ENCODE peak calls at places on chromosome 7, in seven cellular contexts. One of them, this sample, is unnamed.
A peak's percentile ranks its signal among the peaks of the same experiment; 100 is the strongest.

GRCh38 chr7:47149208-47149864 is 432.6 kb downstream of the TNS3 start:
- DNase-seq in fibroblast of the aortic adventitia: no peak
- DNase-seq in choroid plexus epithelial cell: no peak
- DNase-seq in psoas muscle: no peak
- DNase-seq in left ventricle myocardium inferior: no peak
- DNase-seq in prostate gland: no peak
- DNase-seq in HL-60: no peak
- DNase-seq in this sample: no peak

GRCh38 chr7:31633894-31634494 is 53.0 kb upstream of the PPP1R17 start:
- DNase-seq in fibroblast of the aortic adventitia: peak; percentile 62
- DNase-seq in choroid plexus epithelial cell: peak; percentile 59
- DNase-seq in psoas muscle: no peak
- DNase-seq in left ventricle myocardium inferior: no peak
- DNase-seq in prostate gland: peak; percentile 55
- DNase-seq in HL-60: no peak
- DNase-seq in this sample: peak; percentile 44

GRCh38 chr7:159031135-159031701 is 113.4 kb downstream of the VIPR2 start:
- DNase-seq in fibroblast of the aortic adventitia: no peak
- DNase-seq in choroid plexus epithelial cell: no peak
- DNase-seq in psoas muscle: peak; percentile 78
- DNase-seq in left ventricle myocardium inferior: peak; percentile 78
- DNase-seq in prostate gland: peak; percentile 3
- DNase-seq in HL-60: no peak
- DNase-seq in this sample: no peak

GRCh38 chr7:158442260-158442659 is 145.4 kb downstream of the PTPRN2 start:
- DNase-seq in fibroblast of the aortic adventitia: no peak
- DNase-seq in choroid plexus epithelial cell: peak; percentile 31
- DNase-seq in psoas muscle: no peak
- DNase-seq in left ventricle myocardium inferior: no peak
- DNase-seq in prostate gland: no peak
- DNase-seq in HL-60: no peak
- DNase-seq in this sample: no peak

GRCh38 chr7:90604383-90604782 is 8.3 kb downstream of the CDK14 start:
- DNase-seq in fibroblast of the aortic adventitia: no peak
- DNase-seq in choroid plexus epithelial cell: no peak
- DNase-seq in psoas muscle: no peak
- DNase-seq in left ventricle myocardium inferior: no peak
- DNase-seq in prostate gland: no peak
- DNase-seq in HL-60: no peak
- DNase-seq in this sample: no peak

GRCh38 chr7:157684596-157685429 is 348.0 kb downstream of the DNAJB6 start:
- DNase-seq in fibroblast of the aortic adventitia: no peak
- DNase-seq in choroid plexus epithelial cell: no peak
- DNase-seq in psoas muscle: no peak
- DNase-seq in left ventricle myocardium inferior: no peak
- DNase-seq in prostate gland: no peak
- DNase-seq in HL-60: no peak
- DNase-seq in this sample: no peak

GRCh38 chr7:92595281-92595680 is 5.1 kb upstream of the FAM133B start:
- DNase-seq in fibroblast of the aortic adventitia: no peak
- DNase-seq in choroid plexus epithelial cell: no peak
- DNase-seq in psoas muscle: no peak
- DNase-seq in left ventricle myocardium inferior: no peak
- DNase-seq in prostate gland: no peak
- DNase-seq in HL-60: no peak
- DNase-seq in this sample: peak; percentile 78

GRCh38 chr7:69962077-69962855 is 364.0 kb downstream of the AUTS2 start:
- DNase-seq in fibroblast of the aortic adventitia: no peak
- DNase-seq in choroid plexus epithelial cell: no peak
- DNase-seq in psoas muscle: peak; percentile 59
- DNase-seq in left ventricle myocardium inferior: peak; percentile 61
- DNase-seq in prostate gland: peak; percentile 7
- DNase-seq in HL-60: no peak
- DNase-seq in this sample: no peak

DNA sequence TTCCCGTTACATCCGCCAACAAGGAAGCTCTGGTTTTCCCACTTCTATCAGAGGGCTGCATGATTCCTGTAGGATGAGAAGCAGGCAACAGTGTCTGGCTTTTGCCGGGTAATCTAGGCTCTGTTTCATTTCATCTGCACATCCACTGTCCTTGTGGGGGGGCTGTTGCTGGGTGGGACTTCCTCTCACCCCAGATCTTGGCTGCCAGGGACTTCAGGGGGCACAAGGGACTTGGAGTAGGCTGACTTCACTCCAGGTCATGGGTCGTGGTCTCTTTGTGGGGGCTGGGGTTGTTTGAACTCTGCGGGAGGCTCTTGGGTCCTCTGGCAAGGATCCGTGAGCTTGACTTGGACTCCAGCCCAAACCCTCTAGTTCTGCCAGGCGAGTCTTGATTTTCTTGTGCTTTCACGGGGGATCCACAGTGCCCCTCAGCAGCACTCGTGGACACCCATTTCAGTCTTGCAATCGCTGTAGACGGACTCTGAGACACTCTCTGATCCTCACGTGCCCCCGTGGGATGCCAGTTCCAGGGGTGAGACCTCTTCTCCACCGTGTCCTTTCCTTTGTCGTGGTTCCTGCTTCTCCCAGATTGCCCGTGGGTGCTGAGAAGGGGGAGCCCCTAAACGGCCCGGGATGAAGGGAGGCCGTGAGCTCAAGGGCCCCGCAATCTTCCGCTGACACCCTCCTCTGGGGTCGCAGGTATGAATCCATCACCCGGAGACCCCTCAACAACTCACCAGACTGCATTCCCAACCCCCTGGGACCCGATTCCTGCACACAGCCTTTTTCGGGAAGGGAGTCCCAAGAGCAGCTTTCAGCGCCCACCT is 21.4 kb upstream of the ZNF273 start:
- DNase-seq in fibroblast of the aortic adventitia: no peak
- DNase-seq in choroid plexus epithelial cell: no peak
- DNase-seq in psoas muscle: no peak
- DNase-seq in left ventricle myocardium inferior: no peak
- DNase-seq in prostate gland: no peak
- DNase-seq in HL-60: no peak
- DNase-seq in this sample: no peak
- H3K4me3 ChIP-seq in fibroblast of the aortic adventitia: no peak overlapping the region
- H3K4me3 ChIP-seq in choroid plexus epithelial cell: no peak overlapping the region
- H3K4me3 ChIP-seq in psoas muscle: peak overlapping the region; percentile 77
- H3K4me3 ChIP-seq in left ventricle myocardium inferior: peak overlapping the region; percentile 71
- H3K4me3 ChIP-seq in prostate gland: peak overlapping the region; percentile 41
- H3K4me3 ChIP-seq in HL-60: no peak overlapping the region
- H3K4me3 ChIP-seq in this sample: no peak overlapping the region

DNA sequence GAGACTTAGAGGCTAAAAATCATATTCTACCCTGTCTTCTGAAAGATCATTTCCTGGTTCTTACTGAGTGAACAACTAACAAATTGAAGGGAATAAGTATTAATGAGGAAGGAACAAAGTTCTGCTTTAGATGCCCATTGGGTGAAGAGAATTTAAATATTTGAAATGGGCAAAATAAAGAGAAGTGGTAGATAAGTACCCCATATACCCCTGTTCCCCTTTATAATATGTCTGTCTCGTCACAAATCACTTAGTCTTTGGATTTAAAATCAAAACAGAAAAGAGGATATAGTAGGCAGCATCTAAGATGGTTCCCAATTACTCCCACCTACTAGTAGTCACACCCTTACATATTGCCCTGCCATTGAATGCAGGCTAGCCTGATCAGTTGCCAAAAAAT is 13.3 kb downstream of the TES start:
- DNase-seq in fibroblast of the aortic adventitia: no peak
- DNase-seq in choroid plexus epithelial cell: no peak
- DNase-seq in psoas muscle: no peak
- DNase-seq in left ventricle myocardium inferior: no peak
- DNase-seq in prostate gland: no peak
- DNase-seq in HL-60: no peak
- DNase-seq in this sample: no peak
- H3K4me3 ChIP-seq in fibroblast of the aortic adventitia: no peak overlapping the region
- H3K4me3 ChIP-seq in choroid plexus epithelial cell: no peak overlapping the region
- H3K4me3 ChIP-seq in psoas muscle: no peak overlapping the region
- H3K4me3 ChIP-seq in left ventricle myocardium inferior: no peak overlapping the region
- H3K4me3 ChIP-seq in prostate gland: no peak overlapping the region
- H3K4me3 ChIP-seq in HL-60: no peak overlapping the region
- H3K4me3 ChIP-seq in this sample: no peak overlapping the region

DNA sequence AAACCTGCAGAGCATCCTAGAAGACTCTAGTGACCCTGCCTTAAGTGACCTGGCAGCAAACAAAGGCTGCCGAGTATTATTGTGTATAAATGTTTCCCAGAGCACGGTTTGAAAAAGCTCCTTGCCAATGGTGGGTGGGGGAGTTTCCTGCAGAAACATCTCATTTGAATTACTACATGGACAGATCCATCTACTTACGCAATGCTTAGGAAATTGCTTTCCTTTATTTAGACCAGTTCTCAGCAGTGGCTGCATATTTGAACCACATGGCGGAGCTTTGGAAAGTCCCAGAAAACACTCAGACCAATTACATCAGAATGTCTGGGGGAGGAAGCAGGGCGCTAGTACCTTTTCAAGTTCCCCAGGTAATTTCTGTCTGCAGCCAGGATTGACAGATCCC is 560.9 kb downstream of the SDK1 start:
- DNase-seq in fibroblast of the aortic adventitia: peak; percentile 41
- DNase-seq in choroid plexus epithelial cell: peak; percentile 78
- DNase-seq in psoas muscle: no peak
- DNase-seq in left ventricle myocardium inferior: no peak
- DNase-seq in prostate gland: no peak
- DNase-seq in HL-60: no peak
- DNase-seq in this sample: peak; percentile 12
- H3K4me3 ChIP-seq in fibroblast of the aortic adventitia: no peak overlapping the region
- H3K4me3 ChIP-seq in choroid plexus epithelial cell: no peak overlapping the region
- H3K4me3 ChIP-seq in psoas muscle: no peak overlapping the region
- H3K4me3 ChIP-seq in left ventricle myocardium inferior: no peak overlapping the region
- H3K4me3 ChIP-seq in prostate gland: no peak overlapping the region
- H3K4me3 ChIP-seq in HL-60: no peak overlapping the region
- H3K4me3 ChIP-seq in this sample: no peak overlapping the region

DNA sequence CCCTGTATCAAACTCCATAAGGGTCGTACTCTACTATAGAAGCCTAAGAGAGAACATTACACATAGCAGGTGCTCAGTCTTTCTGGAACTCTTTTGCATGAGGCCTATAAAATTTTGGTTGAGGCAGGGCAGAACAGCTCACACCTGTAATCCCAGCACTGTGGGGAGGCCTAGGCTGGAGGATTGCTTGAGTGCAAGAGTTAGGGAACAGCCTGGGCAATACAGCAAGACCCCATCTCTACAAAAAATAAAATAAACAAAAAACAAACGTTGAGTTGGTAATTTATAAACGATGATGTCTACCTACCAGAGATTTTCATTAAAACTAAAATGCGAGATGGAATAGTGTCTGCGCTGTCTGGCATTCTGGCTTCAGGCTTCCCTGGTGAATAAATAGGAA is 876 bp downstream of the PON2 start:
- DNase-seq in fibroblast of the aortic adventitia: no peak
- DNase-seq in choroid plexus epithelial cell: no peak
- DNase-seq in psoas muscle: no peak
- DNase-seq in left ventricle myocardium inferior: no peak
- DNase-seq in prostate gland: no peak
- DNase-seq in HL-60: no peak
- DNase-seq in this sample: no peak
- H3K4me3 ChIP-seq in fibroblast of the aortic adventitia: peak overlapping the region; percentile 78
- H3K4me3 ChIP-seq in choroid plexus epithelial cell: peak overlapping the region; percentile 79
- H3K4me3 ChIP-seq in psoas muscle: peak overlapping the region; percentile 85
- H3K4me3 ChIP-seq in left ventricle myocardium inferior: peak overlapping the region; percentile 85
- H3K4me3 ChIP-seq in prostate gland: no peak overlapping the region
- H3K4me3 ChIP-seq in HL-60: no peak overlapping the region
- H3K4me3 ChIP-seq in this sample: peak overlapping the region; percentile 62

GRCh38 chr7:138727336-138728099 is 26.4 kb upstream of the SVOPL start:
- DNase-seq in fibroblast of the aortic adventitia: no peak
- DNase-seq in choroid plexus epithelial cell: no peak
- DNase-seq in psoas muscle: no peak
- DNase-seq in left ventricle myocardium inferior: no peak
- DNase-seq in prostate gland: peak; percentile 54
- DNase-seq in HL-60: no peak
- DNase-seq in this sample: no peak
- H3K4me3 ChIP-seq in fibroblast of the aortic adventitia: no peak overlapping the region
- H3K4me3 ChIP-seq in choroid plexus epithelial cell: no peak overlapping the region
- H3K4me3 ChIP-seq in psoas muscle: no peak overlapping the region
- H3K4me3 ChIP-seq in left ventricle myocardium inferior: no peak overlapping the region
- H3K4me3 ChIP-seq in prostate gland: no peak overlapping the region
- H3K4me3 ChIP-seq in HL-60: no peak overlapping the region
- H3K4me3 ChIP-seq in this sample: no peak overlapping the region

GRCh38 chr7:8442295-8442813 is 8.9 kb downstream of the NXPH1 start:
- DNase-seq in fibroblast of the aortic adventitia: no peak
- DNase-seq in choroid plexus epithelial cell: no peak
- DNase-seq in psoas muscle: no peak
- DNase-seq in left ventricle myocardium inferior: no peak
- DNase-seq in prostate gland: no peak
- DNase-seq in HL-60: no peak
- DNase-seq in this sample: no peak

GRCh38 chr7:8441602-8442294 is 8.3 kb downstream of the NXPH1 start:
- DNase-seq in fibroblast of the aortic adventitia: no peak
- DNase-seq in choroid plexus epithelial cell: no peak
- DNase-seq in psoas muscle: no peak
- DNase-seq in left ventricle myocardium inferior: no peak
- DNase-seq in prostate gland: no peak
- DNase-seq in HL-60: no peak
- DNase-seq in this sample: no peak

GRCh38 chr7:8441106-8441590 is 7.7 kb downstream of the NXPH1 start:
- DNase-seq in fibroblast of the aortic adventitia: no peak
- DNase-seq in choroid plexus epithelial cell: no peak
- DNase-seq in psoas muscle: no peak
- DNase-seq in left ventricle myocardium inferior: no peak
- DNase-seq in prostate gland: no peak
- DNase-seq in HL-60: no peak
- DNase-seq in this sample: no peak

GRCh38 chr7:8442814-8443304 is 9.4 kb downstream of the NXPH1 start:
- DNase-seq in fibroblast of the aortic adventitia: peak; percentile 7
- DNase-seq in choroid plexus epithelial cell: peak; percentile 11
- DNase-seq in psoas muscle: peak; percentile 56
- DNase-seq in left ventricle myocardium inferior: peak; percentile 46
- DNase-seq in prostate gland: no peak
- DNase-seq in HL-60: no peak
- DNase-seq in this sample: peak; percentile 3

DNA sequence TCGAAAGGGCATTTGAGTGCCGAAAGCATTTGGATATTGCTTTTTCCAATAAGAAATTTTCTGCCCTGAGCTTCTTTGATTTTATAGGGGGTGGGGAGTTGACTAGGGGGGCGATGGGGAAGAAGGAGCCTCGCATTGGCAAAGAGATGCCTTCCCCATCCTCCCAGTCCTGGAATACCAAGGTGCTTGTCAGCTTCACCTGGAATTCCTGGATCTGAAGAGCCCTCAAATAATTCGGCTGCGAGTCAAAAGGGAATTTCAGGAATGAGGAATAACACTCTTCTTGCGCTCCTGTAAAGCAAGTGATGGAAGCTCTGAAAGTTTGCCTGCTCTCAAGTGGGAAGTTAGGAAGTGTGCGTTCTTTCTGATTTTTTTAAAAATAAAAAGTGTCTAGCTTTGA is 7.3 kb downstream of the NXPH1 start:
- DNase-seq in fibroblast of the aortic adventitia: no peak
- DNase-seq in choroid plexus epithelial cell: no peak
- DNase-seq in psoas muscle: no peak
- DNase-seq in left ventricle myocardium inferior: no peak
- DNase-seq in prostate gland: no peak
- DNase-seq in HL-60: no peak
- DNase-seq in this sample: no peak
- H3K4me3 ChIP-seq in fibroblast of the aortic adventitia: no peak overlapping the region
- H3K4me3 ChIP-seq in choroid plexus epithelial cell: no peak overlapping the region
- H3K4me3 ChIP-seq in psoas muscle: no peak overlapping the region
- H3K4me3 ChIP-seq in left ventricle myocardium inferior: no peak overlapping the region
- H3K4me3 ChIP-seq in prostate gland: no peak overlapping the region
- H3K4me3 ChIP-seq in HL-60: no peak overlapping the region
- H3K4me3 ChIP-seq in this sample: no peak overlapping the region

GRCh38 chr7:11210374-11210773 is 236.7 kb downstream of the PHF14 start:
- DNase-seq in fibroblast of the aortic adventitia: no peak
- DNase-seq in choroid plexus epithelial cell: no peak
- DNase-seq in psoas muscle: no peak
- DNase-seq in left ventricle myocardium inferior: no peak
- DNase-seq in prostate gland: no peak
- DNase-seq in HL-60: no peak
- DNase-seq in this sample: no peak
- H3K4me3 ChIP-seq in fibroblast of the aortic adventitia: no peak overlapping the region
- H3K4me3 ChIP-seq in choroid plexus epithelial cell: no peak overlapping the region
- H3K4me3 ChIP-seq in psoas muscle: no peak overlapping the region
- H3K4me3 ChIP-seq in left ventricle myocardium inferior: no peak overlapping the region
- H3K4me3 ChIP-seq in prostate gland: no peak overlapping the region
- H3K4me3 ChIP-seq in HL-60: no peak overlapping the region
- H3K4me3 ChIP-seq in this sample: no peak overlapping the region